ENCODE peak calls at places on chromosomes 2 and 18, in seven cellular contexts. F, T, W, S, P, Z and Y are unnamed samples.

GRCh38 chr2:145593991-145594702 is 1074.2 kb upstream of the ZEB2 start:
- DNase-seq in F (no peak), T (no peak), W (no peak), S (peak), P (no peak), Z (peak), Y (peak)

GRCh38 chr18:74508821-74509225 is 12.7 kb downstream of the CNDP2 start:
- DNase-seq in F (no peak), T (no peak), W (no peak), S (no peak), P (no peak), Z (no peak), Y (no peak)

GRCh38 chr2:129888896-129889295 is 90.6 kb upstream of the RAB6C start:
- DNase-seq in F (no peak), T (no peak), W (no peak), S (no peak), P (no peak), Z (no peak), Y (peak)

GRCh38 chr18:35993013-35993412 is 20.5 kb downstream of the RMP24 start:
- DNase-seq in F (no peak), T (no peak), W (peak), S (no peak), P (no peak), Z (no peak), Y (no peak)

GRCh38 chr2:133635115-133635514 is 66.9 kb upstream of the NCKAP5 start:
- DNase-seq in F (no peak), T (no peak), W (no peak), S (no peak), P (no peak), Z (no peak), Y (no peak)

GRCh38 chr18:75455249-75456183 is 28.0 kb upstream of the SMIM21 start:
- DNase-seq in F (no peak), T (no peak), W (no peak), S (no peak), P (peak), Z (peak), Y (peak)

GRCh38 chr2:139790807-139791206 is 1010.6 kb upstream of the NXPH2 start:
- DNase-seq in F (no peak), T (no peak), W (no peak), S (peak), P (no peak), Z (peak), Y (peak)

GRCh38 chr2:206023183-206023582 is 62.8 kb downstream of the INO80D start:
- DNase-seq in F (no peak), T (no peak), W (no peak), S (peak), P (no peak), Z (no peak), Y (peak)

GRCh38 chr2:21165350-21165749 is 41.6 kb downstream of the TDRD15 start:
- DNase-seq in F (no peak), T (no peak), W (no peak), S (no peak), P (no peak), Z (no peak), Y (peak)

GRCh38 chr18:57585846-57586242 is 658 bp downstream of the FECH start:
- DNase-seq in F (no peak), T (no peak), W (no peak), S (no peak), P (no peak), Z (peak), Y (peak)

GRCh38 chr2:132615329-132616085 is 54.5 kb downstream of the LYPD1 start:
- DNase-seq in F (no peak), T (no peak), W (no peak), S (no peak), P (no peak), Z (no peak), Y (no peak)

GRCh38 chr2:904243-905024 is 46.2 kb upstream of the SNTG2 start:
- DNase-seq in F (no peak), T (no peak), W (no peak), S (no peak), P (no peak), Z (peak), Y (no peak)

GRCh38 chr18:48548921-48549320 is 10.1 kb downstream of the CTIF start:
- DNase-seq in F (no peak), T (no peak), W (no peak), S (no peak), P (no peak), Z (no peak), Y (no peak)

GRCh38 chr2:164839914-164840457 is 1.6 kb downstream of the COBLL1 start:
- DNase-seq in F (no peak), T (no peak), W (no peak), S (no peak), P (no peak), Z (no peak), Y (peak)

GRCh38 chr18:23626451-23627279 is 36.0 kb downstream of the ANKRD29 start:
- DNase-seq in F (no peak), T (no peak), W (no peak), S (peak), P (no peak), Z (no peak), Y (peak)

GRCh38 chr18:32368170-32368569 is 102.5 kb downstream of the GAREM1 start:
- DNase-seq in F (no peak), T (no peak), W (no peak), S (no peak), P (no peak), Z (no peak), Y (no peak)

GRCh38 chr18:58491113-58491696 is 137.7 kb downstream of the ALPK2 start:
- DNase-seq in F (no peak), T (no peak), W (no peak), S (no peak), P (no peak), Z (no peak), Y (no peak)

GRCh38 chr2:169768262-169768995 is 30.2 kb upstream of the SSB start:
- DNase-seq in F (no peak), T (peak), W (peak), S (no peak), P (peak), Z (peak), Y (no peak)

GRCh38 chr2:232369126-232369955 is 9.2 kb upstream of the ALPP start:
- DNase-seq in F (no peak), T (no peak), W (no peak), S (no peak), P (no peak), Z (no peak), Y (no peak)

GRCh38 chr2:12931211-12931844 is 214.6 kb downstream of the TRIB2 start:
- DNase-seq in F (no peak), T (no peak), W (no peak), S (peak), P (no peak), Z (peak), Y (peak)

GRCh38 chr2:150695441-150696135 is 208.1 kb upstream of the RND3 start:
- DNase-seq in F (no peak), T (no peak), W (no peak), S (no peak), P (no peak), Z (no peak), Y (no peak)

GRCh38 chr2:128154225-128154624 is 63.2 kb downstream of the UGGT1 start:
- DNase-seq in F (no peak), T (no peak), W (peak), S (no peak), P (no peak), Z (no peak), Y (no peak)

GRCh38 chr2:168851674-168852320 is 38.4 kb downstream of the SPC25 start:
- DNase-seq in F (no peak), T (no peak), W (peak), S (peak), P (peak), Z (no peak), Y (peak)

GRCh38 chr18:46917108-46917807 is at the start of the genes KATNAL2 and PIAS2:
- DNase-seq in F (peak), T (peak), W (peak), S (peak), P (peak), Z (peak), Y (peak)

GRCh38 chr2:28619213-28620196 is 123.6 kb downstream of the PLB1 start:
- DNase-seq in F (no peak), T (no peak), W (peak), S (no peak), P (no peak), Z (no peak), Y (no peak)

GRCh38 chr2:133324150-133324561 is 244.1 kb downstream of the NCKAP5 start:
- DNase-seq in F (no peak), T (no peak), W (no peak), S (peak), P (no peak), Z (peak), Y (peak)

DNA sequence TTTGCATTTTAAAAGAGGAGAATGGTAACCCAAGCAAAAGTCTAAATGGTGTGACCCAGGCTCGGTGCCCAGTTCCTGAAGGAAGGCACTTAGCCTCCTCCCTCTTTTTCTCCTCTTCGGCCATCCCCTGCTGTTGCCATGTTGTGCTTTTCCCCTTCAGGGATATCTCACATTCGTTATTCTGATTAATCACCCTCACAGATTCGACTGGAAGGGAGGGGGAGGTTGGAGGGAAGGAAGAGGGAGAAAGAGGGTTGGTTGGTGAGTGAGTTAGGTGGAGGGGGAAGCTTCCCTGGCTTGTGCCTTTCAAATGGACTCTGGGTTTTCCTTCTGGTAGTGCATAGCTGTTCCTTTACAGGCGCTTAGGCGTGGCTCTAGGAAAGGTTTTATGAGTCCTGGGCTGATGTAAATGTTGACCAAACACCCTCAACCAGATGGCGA is 39.0 kb upstream of the LYPD6B start:
- DNase-seq in F (no peak), T (no peak), W (no peak), S (no peak), P (no peak), Z (peak), Y (no peak)
- H3K4me3 ChIP-seq in F (no peak), T (no peak), W (no peak), S (no peak), P (no peak), Z (peak), Y (no peak)

GRCh38 chr2:112187046-112187715 is 49.0 kb downstream of the FBLN7 start:
- DNase-seq in F (no peak), T (no peak), W (no peak), S (no peak), P (no peak), Z (no peak), Y (no peak)
- H3K4me3 ChIP-seq in F (no peak), T (no peak), W (no peak), S (no peak), P (no peak), Z (no peak), Y (no peak)

GRCh38 chr2:42795871-42796301 is 3.5 kb upstream of the HAAO start:
- DNase-seq in F (no peak), T (no peak), W (peak), S (no peak), P (no peak), Z (no peak), Y (no peak)
- H3K4me3 ChIP-seq in F (no peak), T (no peak), W (no peak), S (no peak), P (no peak), Z (no peak), Y (no peak)

DNA sequence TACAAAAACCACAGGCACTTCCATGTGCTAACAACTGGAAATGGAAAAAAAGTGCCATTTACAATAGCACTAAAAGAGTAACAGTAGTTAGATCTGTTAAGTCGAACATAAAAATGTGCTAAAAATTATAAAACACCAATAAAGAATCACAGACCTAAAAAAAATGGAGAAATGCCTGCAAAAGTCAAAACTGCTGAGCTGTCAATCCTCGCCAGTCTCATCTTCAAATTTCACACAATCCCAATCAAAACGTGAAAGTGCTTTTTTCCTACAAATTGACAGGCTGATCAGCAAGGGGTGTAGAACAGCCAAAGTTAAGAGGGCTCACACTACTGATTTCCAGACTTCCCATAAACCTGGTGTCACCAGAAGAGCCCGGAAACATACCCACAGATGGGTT is 53.2 kb downstream of the ANO7 start:
- DNase-seq in F (no peak), T (no peak), W (no peak), S (no peak), P (no peak), Z (no peak), Y (no peak)
- H3K4me3 ChIP-seq in F (no peak), T (no peak), W (no peak), S (no peak), P (no peak), Z (no peak), Y (no peak)